ENCODE peak calls at places on chromosomes 1 and 21, in four cellular contexts. J is tibial nerve, M is stomach, G is ovary. B is an unnamed sample.
A peak's percentile ranks its signal among the peaks of the same experiment; 100 is the strongest.

GRCh38 chr1:100556925-100557605 is 19.1 kb downstream of the GPR88 start:
- DNase-seq in J (no peak), M (no peak), G (no peak), B (no peak)

GRCh38 chr21:45364464-45365185 is 40.3 kb upstream of the COL18A1 start:
- DNase-seq in J (no peak), M (no peak), G (no peak), B (no peak)

GRCh38 chr1:21174638-21175323 is 1.9 kb downstream of the EIF4G3 start:
- DNase-seq in J (no peak), M (no peak), G (no peak), B (no peak)

GRCh38 chr1:107767156-107767582 is 197.8 kb downstream of the VAV3 start:
- DNase-seq in G (no peak), J (no peak), M (no peak), B (no peak)

GRCh38 chr1:209895709-209896108 is 42.3 kb upstream of the SYT14 start:
- DNase-seq in M (no peak), G (no peak), J (no peak), B (no peak)

GRCh38 chr1:24683713-24684162 is 40.6 kb downstream of the SRRM1 start:
- DNase-seq in J (no peak), G (no peak), M (no peak), B (no peak)

GRCh38 chr21:36477559-36477958 is 2.4 kb downstream of the CLDN14 start:
- DNase-seq in M (no peak), G (no peak), J (no peak), B (no peak)

GRCh38 chr1:39391741-39392679 is 99.4 kb upstream of the BMP8A start:
- DNase-seq in J (no peak), M (no peak), G (peak; percentile 40), B (no peak)

GRCh38 chr1:29186252-29186651 is 4.6 kb upstream of the SRSF4 start:
- DNase-seq in M (no peak), G (no peak), J (no peak), B (no peak)

GRCh38 chr1:62870148-62870547 is 86.2 kb downstream of the ATG4C start:
- DNase-seq in M (no peak), J (no peak), G (no peak), B (no peak)

GRCh38 chr1:155969377-155969791 is 9.0 kb downstream of the ARHGEF2 start:
- DNase-seq in G (no peak), M (no peak), J (no peak), B (no peak)

GRCh38 chr1:151853411-151853930 is at the start of gene THEM5:
- DNase-seq in J (no peak), M (no peak), G (no peak), B (no peak)

GRCh38 chr1:15067148-15067547 is 86.4 kb upstream of the TMEM51 start:
- DNase-seq in G (no peak), M (no peak), J (no peak), B (no peak)

GRCh38 chr1:173302366-173302765 is 95.2 kb upstream of the TNFSF4 start:
- DNase-seq in J (no peak), M (no peak), G (no peak), B (no peak)
- H3K27ac ChIP-seq in J (no peak overlapping the region), M (no peak overlapping the region), G (no peak overlapping the region), B (no peak overlapping the region)

GRCh38 chr1:11478571-11479374 is at the start of gene DISP3:
- DNase-seq in M (peak; percentile 50), G (no peak), J (no peak), B (no peak)
- TF ChIP-seq POLR2A in M (no peak), G (no peak), J (no peak), B (no peak)

DNA sequence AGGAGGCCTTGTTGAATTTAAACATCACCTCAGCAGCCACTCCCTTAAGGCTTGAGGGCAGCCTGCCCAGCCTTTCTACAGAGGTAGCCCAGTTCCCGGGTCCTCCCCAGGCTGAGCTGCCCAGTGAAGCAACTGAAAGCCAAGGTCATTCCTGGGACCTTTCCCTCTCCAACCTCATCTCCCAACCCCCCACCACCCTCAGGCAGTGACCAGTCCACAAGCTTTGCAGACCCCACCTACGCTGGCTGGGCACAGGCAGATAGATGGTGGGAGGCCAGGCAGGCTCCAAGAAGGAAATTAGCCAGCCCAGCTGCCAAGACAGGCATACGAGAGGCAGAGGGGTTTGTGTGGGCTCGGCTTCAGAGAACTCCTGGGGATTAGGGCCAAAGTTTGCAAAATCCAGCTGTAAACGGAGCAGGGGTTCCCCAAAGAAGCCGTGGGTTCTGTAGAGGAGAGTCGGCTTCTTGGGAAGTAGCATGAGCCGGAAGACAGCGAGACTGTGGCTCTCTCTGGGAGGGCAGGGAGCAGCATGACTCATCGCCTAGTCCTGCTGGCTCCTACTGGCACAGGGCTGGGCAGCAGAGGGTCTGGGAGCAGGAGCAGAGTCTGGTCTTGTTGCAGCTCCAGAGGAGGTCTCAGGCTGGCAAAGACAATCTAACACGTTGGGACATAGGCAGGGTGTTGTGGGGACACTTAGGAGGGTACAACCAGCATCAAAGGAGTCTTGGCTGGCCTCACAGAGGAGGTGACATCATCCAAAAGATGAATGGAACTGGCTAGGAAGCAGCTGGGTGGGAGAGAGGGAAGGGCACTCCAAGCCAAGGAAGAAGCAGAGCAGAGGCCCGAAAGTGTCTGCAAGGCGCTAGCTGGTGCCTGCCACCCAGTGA is 2.8 kb upstream of the ZC3H12A start:
- DNase-seq in J (peak; percentile 51), M (peak; percentile 80), G (peak; percentile 74), B (no peak)
- H3K4me3 ChIP-seq in J (no peak overlapping the region), M (peak overlapping the region; percentile 20), G (peak overlapping the region; percentile 17), B (peak overlapping the region; percentile 3)

GRCh38 chr1:22830131-22830566 is 119.5 kb downstream of the EPHB2 start:
- DNase-seq in M (no peak), J (no peak), G (no peak), B (no peak)
- H3K27ac ChIP-seq in M (no peak overlapping the region), J (peak overlapping the region; percentile 66), G (no peak overlapping the region), B (no peak overlapping the region)

GRCh38 chr1:218459450-218459849 is 114.3 kb downstream of the TGFB2 start:
- DNase-seq in M (no peak), G (peak; percentile 28), J (no peak), B (no peak)
- TF ChIP-seq POLR2A in M (no peak), G (no peak), J (no peak), B (no peak)

GRCh38 chr1:32223683-32224082 is 1.5 kb downstream of the EIF3I start:
- DNase-seq in J (no peak), G (no peak), M (no peak), B (no peak)

GRCh38 chr1:32221980-32222751 is at the start of the genes EIF3I and TMEM234:
- DNase-seq in J (peak; percentile 85), M (peak; percentile 93), G (peak; percentile 90), B (no peak)

GRCh38 chr1:32219022-32219421 is 3.1 kb downstream of the TMEM234 start:
- DNase-seq in G (no peak), M (no peak), J (no peak), B (no peak)

GRCh38 chr1:32221581-32221979 is 573 bp downstream of the TMEM234 start:
- DNase-seq in J (no peak), M (no peak), G (no peak), B (no peak)

DNA sequence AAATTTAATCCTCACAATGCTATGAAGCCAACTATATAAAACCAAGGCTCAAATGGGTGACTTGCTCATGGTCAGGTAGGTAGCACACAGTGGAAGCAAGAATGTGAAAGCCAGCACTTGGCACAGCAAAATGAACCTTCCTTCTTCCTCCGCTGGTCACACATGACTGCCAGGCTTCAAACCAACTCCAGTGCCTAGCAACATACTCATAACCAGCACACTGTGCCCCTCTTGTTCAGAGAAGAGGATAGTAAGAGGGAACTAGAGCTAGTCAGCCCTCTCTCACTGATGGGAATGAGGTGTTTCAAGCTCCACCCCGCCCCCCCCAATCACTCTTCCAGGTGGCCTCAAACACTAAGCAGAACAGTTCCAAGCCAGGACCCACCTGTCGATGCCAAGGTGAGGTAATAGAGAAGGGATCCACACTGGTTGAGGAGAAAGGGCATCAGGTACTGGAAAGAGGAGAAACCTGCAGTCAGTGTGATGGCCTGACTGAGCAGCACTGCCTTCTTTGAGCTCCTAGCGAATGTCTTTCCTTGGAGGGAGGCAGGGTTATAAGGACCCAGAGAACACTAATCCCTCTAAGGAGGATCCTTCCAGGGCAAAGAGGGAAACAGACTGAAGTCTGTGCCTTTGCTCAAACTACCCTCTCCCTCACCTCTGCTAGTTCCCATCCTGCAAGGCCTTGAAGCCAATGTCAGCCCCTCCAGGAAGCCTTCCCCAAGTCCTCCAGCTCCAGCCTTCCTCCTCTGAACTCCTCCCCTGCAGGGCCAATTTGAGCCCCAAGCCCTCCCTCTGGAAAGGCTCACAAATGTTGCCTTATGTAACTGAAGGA is 1.2 kb downstream of the TMEM234 start:
- DNase-seq in G (no peak), J (no peak), M (no peak), B (no peak)
- H3K4me3 ChIP-seq in G (peak overlapping the region; percentile 95), J (peak overlapping the region; percentile 92), M (peak overlapping the region; percentile 94), B (peak overlapping the region; percentile 92)

GRCh38 chr21:29078884-29079765 is 5.7 kb upstream of the CCT8 start:
- DNase-seq in G (no peak), J (no peak), M (no peak), B (no peak)

GRCh38 chr21:29082416-29082815 is 9.0 kb upstream of the CCT8 start:
- DNase-seq in M (no peak), G (no peak), J (no peak), B (no peak)

GRCh38 chr21:29077651-29078090 is 4.2 kb upstream of the CCT8 start:
- DNase-seq in J (no peak), G (no peak), M (no peak), B (no peak)

GRCh38 chr21:29083306-29083705 is 9.9 kb upstream of the CCT8 start:
- DNase-seq in M (no peak), G (no peak), J (no peak), B (no peak)

GRCh38 chr21:29080454-29080930 is 7.0 kb upstream of the CCT8 start:
- DNase-seq in J (no peak), G (no peak), M (no peak), B (no peak)
- H3K27ac ChIP-seq in J (peak overlapping the region; percentile 15), G (no peak overlapping the region), M (peak overlapping the region; percentile 54), B (no peak overlapping the region)

DNA sequence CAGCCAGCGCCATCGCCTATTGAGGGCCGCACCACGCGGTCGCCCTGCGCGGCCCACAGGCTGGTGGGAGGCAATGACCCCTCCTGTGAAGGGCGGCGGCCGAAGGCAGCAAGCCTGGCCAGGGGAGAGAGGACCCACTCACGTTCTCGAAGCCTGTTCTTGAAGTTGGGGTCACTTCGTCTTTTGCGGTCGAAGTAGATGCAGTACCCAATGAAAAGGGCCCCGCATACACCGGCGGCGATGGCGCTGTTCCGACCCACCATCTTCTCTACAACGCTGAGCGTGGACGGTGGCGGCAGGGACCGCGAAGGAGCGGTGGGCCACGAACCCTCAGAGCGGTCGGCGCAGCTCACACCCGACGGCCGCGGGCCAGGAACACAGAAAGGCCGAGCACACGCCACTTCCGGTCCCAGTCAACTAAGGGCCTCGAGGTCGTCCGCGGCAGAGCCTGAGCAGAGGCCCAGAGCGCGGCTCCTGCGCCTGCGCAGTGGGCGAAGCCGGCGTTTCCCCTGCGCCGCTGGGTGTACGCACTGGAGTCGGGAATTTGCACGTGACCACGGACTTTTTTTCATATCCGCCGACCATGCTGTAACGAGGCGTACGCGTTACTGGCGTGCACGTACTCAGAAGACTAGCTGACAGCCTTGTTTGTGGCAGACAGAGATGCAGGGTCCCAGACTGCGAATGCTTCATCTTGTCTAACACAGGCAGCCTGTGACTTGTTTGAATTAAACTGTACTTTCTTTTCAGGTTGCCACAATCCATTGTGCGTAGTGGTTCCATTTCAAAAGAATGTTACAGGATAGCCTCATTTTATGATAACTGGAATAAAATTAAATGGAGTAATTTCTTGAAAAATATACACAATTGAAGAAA is at the start of gene TOMM20:
- DNase-seq in G (peak; percentile 95), J (peak; percentile 84), M (peak; percentile 96), B (no peak)
- TF ChIP-seq POLR2A in G (peak; percentile 64), J (peak; percentile 42), M (no peak), B (no peak)